ENCODE peak calls at places on chromosomes 4 and X, in four cellular contexts. Y is sciatic nerve; C is activated T-helper 1 cell treated with anti-CD3 and anti-CD28 coated beads, Interleukin-2, amount 50 U/mL, for 16 hours; X is Daoy. H is an unnamed sample.

GRCh38 chrX:153901753-153902140 is 2.7 kb upstream of the AVPR2 start:
- DNase-seq in Y (no peak), X (no peak), C (no peak), H (no peak)

GRCh38 chrX:130086414-130087207 is 23.7 kb downstream of the ELF4 start:
- DNase-seq in C (peak), Y (no peak), X (no peak), H (peak)

GRCh38 chrX:28586291-28586690 is 955 bp upstream of the IL1RAPL1 start:
- DNase-seq in Y (no peak), C (no peak), X (no peak), H (no peak)

GRCh38 chrX:19514791-19515614 is at the start of gene MAP3K15:
- DNase-seq in Y (no peak), X (peak), C (no peak), H (no peak)

GRCh38 chr4:176549161-176549865 is 229.5 kb downstream of the SPCS3 start:
- DNase-seq in Y (no peak), X (peak), C (no peak), H (no peak)

GRCh38 chrX:44290718-44291117 is 52.8 kb downstream of the EFHC2 start:
- DNase-seq in C (no peak), Y (no peak), X (no peak), H (no peak)

GRCh38 chr4:6534050-6534449 is 40.9 kb upstream of the MAN2B2 start:
- DNase-seq in C (no peak), Y (no peak), X (no peak), H (no peak)

GRCh38 chr4:185583813-185584212 is 48.5 kb upstream of the PDLIM3 start:
- DNase-seq in Y (no peak), C (no peak), X (no peak), H (no peak)

GRCh38 chrX:13894888-13895564 is 78.1 kb upstream of the GPM6B start:
- DNase-seq in C (no peak), X (no peak), Y (no peak), H (no peak)

GRCh38 chr4:174579421-174579820 is 57.1 kb upstream of the HPGD start:
- DNase-seq in C (no peak), Y (no peak), X (no peak), H (no peak)

GRCh38 chr4:120816385-120816784 is 106.1 kb downstream of the PRDM5 start:
- DNase-seq in C (no peak), Y (no peak), X (no peak), H (no peak)

GRCh38 chr4:82624819-82625218 is 63.0 kb upstream of the TMEM150C start:
- DNase-seq in Y (no peak), C (no peak), X (no peak), H (no peak)

GRCh38 chr4:152352645-152353116 is 183.2 kb downstream of the FBXW7 start:
- DNase-seq in X (peak), Y (peak), C (no peak), H (peak)

GRCh38 chrX:53266175-53266574 is 15.2 kb downstream of the IQSEC2 start:
- DNase-seq in X (no peak), Y (no peak), C (no peak), H (no peak)

GRCh38 chrX:2325076-2325784 is 175.5 kb downstream of the DHRSX start:
- DNase-seq in X (no peak), Y (peak), C (peak), H (no peak)

GRCh38 chr4:176226736-176227135 is 31.4 kb upstream of the SPATA4 start:
- DNase-seq in C (no peak), Y (no peak), X (no peak), H (no peak)

GRCh38 chr4:108359130-108359709 is 190.5 kb upstream of the LEF1 start:
- DNase-seq in X (no peak), C (no peak), Y (no peak), H (no peak)

GRCh38 chr4:7124643-7125442 is 57.0 kb upstream of the GRPEL1 start:
- DNase-seq in Y (peak), C (no peak), X (peak), H (no peak)

GRCh38 chr4:5882947-5883346 is 9.9 kb downstream of the CRMP1 start:
- DNase-seq in Y (no peak), X (no peak), C (no peak), H (no peak)

GRCh38 chrX:78687586-78687985 is 28.5 kb upstream of the RTL3 start:
- DNase-seq in C (no peak), X (no peak), Y (no peak), H (no peak)

GRCh38 chr4:8319061-8319460 is 49.5 kb downstream of the HTRA3 start:
- DNase-seq in Y (peak), C (no peak), X (no peak), H (no peak)

GRCh38 chrX:150704030-150704613 is 10.9 kb downstream of the MTMR1 start:
- DNase-seq in C (no peak), Y (no peak), X (peak), H (no peak)

GRCh38 chr4:38114435-38114834 is 154.2 kb downstream of the PTTG2 start:
- DNase-seq in X (no peak), Y (no peak), C (no peak), H (no peak)

GRCh38 chr4:139331185-139331584 is 28.9 kb upstream of the NDUFC1 start:
- DNase-seq in X (no peak), C (no peak), Y (no peak), H (no peak)

GRCh38 chr4:46124773-46125172 is 919 bp upstream of the GABRG1 start:
- DNase-seq in Y (no peak), C (no peak), X (no peak), H (no peak)

GRCh38 chr4:37602454-37603069 is 83.6 kb downstream of the RELL1 start:
- DNase-seq in C (no peak), Y (no peak), X (no peak), H (no peak)

GRCh38 chr4:90181644-90182043 is 54.5 kb downstream of the CCSER1 start:
- DNase-seq in Y (no peak), X (peak), C (no peak), H (no peak)

GRCh38 chr4:7389719-7390118 is 45.0 kb downstream of the PSAPL1 start:
- DNase-seq in Y (peak), C (no peak), X (no peak), H (no peak)

GRCh38 chr4:75630174-75630931 is at the start of gene CDKL2:
- DNase-seq in C (peak), Y (peak), X (peak), H (peak)

GRCh38 chr4:156901871-156902270 is 69.7 kb downstream of the PDGFC start:
- DNase-seq in Y (no peak), C (no peak), X (no peak), H (no peak)

GRCh38 chr4:54659213-54660144 is 1.7 kb downstream of the KIT start:
- DNase-seq in X (no peak), C (no peak), Y (no peak), H (peak)

GRCh38 chrX:11724122-11725017 is 33.7 kb upstream of the MSL3 start:
- DNase-seq in C (no peak), Y (no peak), X (peak), H (no peak)

GRCh38 chr4:2295535-2296442 is 33.9 kb upstream of the MXD4 start:
- DNase-seq in C (no peak), Y (peak), X (no peak), H (no peak)

GRCh38 chr4:139030614-139031235 is 15.1 kb downstream of the NOCT start:
- DNase-seq in X (peak), Y (peak), C (peak), H (peak)

GRCh38 chrX:38513087-38513742 is 48.1 kb upstream of the TSPAN7 start:
- DNase-seq in X (no peak), Y (no peak), C (no peak), H (no peak)

GRCh38 chrX:29617276-29617675 is 598.1 kb upstream of the MAGEB2 start:
- DNase-seq in Y (no peak), C (no peak), X (peak), H (no peak)

GRCh38 chr4:51843309-51844156 is 580 bp downstream of the DCUN1D4 start:
- DNase-seq in X (peak), C (peak), Y (peak), H (no peak)

GRCh38 chr4:56048621-56049427 is 100.1 kb downstream of the CEP135 start:
- DNase-seq in Y (peak), X (peak), C (no peak), H (peak)